ENCODE peak calls at places on chromosomes 2 and 18, in six cellular contexts. W is heart right ventricle, X is cardiac muscle cell, H is esophagus squamous epithelium, V is lower lobe of right lung, T is H9. A is an unnamed sample. For H3K4me1 and H3K27me3, the result is how much of the 10 kb centered on the place peaks cover.

GRCh38 chr2:238487134-238487533 is 60.4 kb downstream of the ASB1 start:
- DNase-seq in H (no peak), W (no peak), V (no peak), X (no peak), T (no peak), A (no peak)

GRCh38 chr2:48601349-48601748 is 16.3 kb upstream of the GTF2A1L start:
- DNase-seq in V (no peak), T (peak), X (peak), W (no peak), H (no peak), A (no peak)

GRCh38 chr2:16442971-16443370 is 222.7 kb downstream of the CYRIA start:
- DNase-seq in X (no peak), V (no peak), H (no peak), W (no peak), T (no peak), A (no peak)

GRCh38 chr18:45588831-45589558 is 26.3 kb upstream of the SLC14A2 start:
- DNase-seq in X (peak), W (no peak), T (no peak), H (no peak), V (no peak), A (no peak)

GRCh38 chr18:57469884-57470283 is 34.7 kb downstream of the ONECUT2 start:
- DNase-seq in H (no peak), T (no peak), W (no peak), V (no peak), X (no peak), A (no peak)

GRCh38 chr2:24461685-24462084 is 29.4 kb upstream of the NCOA1 start:
- DNase-seq in X (no peak), T (no peak), V (no peak), W (no peak), H (no peak), A (no peak)

GRCh38 chr2:54396107-54396506 is 60.0 kb upstream of the SPTBN1 start:
- DNase-seq in V (no peak), T (no peak), W (no peak), X (peak), H (no peak), A (no peak)

GRCh38 chr2:121519732-121520640 is 10.7 kb upstream of the RNU4ATAC start:
- DNase-seq in V (no peak), X (no peak), W (no peak), H (no peak), T (no peak), A (no peak)

GRCh38 chr2:222655406-222655747 is 515 bp downstream of the FARSB start:
- DNase-seq in X (peak), H (no peak), T (no peak), W (no peak), V (no peak), A (no peak)

GRCh38 chr2:106642679-106643078 is 155.5 kb downstream of the CD8B2 start:
- DNase-seq in H (no peak), W (no peak), X (peak), T (no peak), V (no peak), A (no peak)

GRCh38 chr2:62475172-62476011 is 30.6 kb downstream of the TMEM17 start:
- DNase-seq in W (no peak), T (no peak), X (peak), V (peak), H (no peak), A (no peak)

GRCh38 chr18:13287372-13287771 is 68.8 kb downstream of the LDLRAD4 start:
- DNase-seq in V (no peak), X (no peak), H (no peak), W (no peak), T (no peak), A (no peak)

GRCh38 chr2:14806567-14807077 is 174.1 kb downstream of the LRATD1 start:
- DNase-seq in T (no peak), X (no peak), V (no peak), W (no peak), H (no peak), A (no peak)

GRCh38 chr2:128442053-128442751 is 123.5 kb upstream of the HS6ST1 start:
- DNase-seq in W (no peak), H (no peak), T (peak), V (peak), X (no peak), A (peak)

GRCh38 chr18:58132595-58133191 is 88.7 kb downstream of the NEDD4L start:
- DNase-seq in T (no peak), V (no peak), H (no peak), X (peak), W (no peak), A (no peak)

GRCh38 chr2:96111823-96112500 is 4.4 kb downstream of the ADRA2B start:
- DNase-seq in W (no peak), H (no peak), V (peak), T (no peak), X (no peak), A (peak)

GRCh38 chr2:173959909-173960308 is 5.3 kb downstream of the SP3 start:
- DNase-seq in V (no peak), H (no peak), W (no peak), T (no peak), X (no peak), A (no peak)
- H3K4me1 ChIP-seq in V (half or more), H (half or more), W (half or more), T (under half), X (under half), A (under half)

DNA sequence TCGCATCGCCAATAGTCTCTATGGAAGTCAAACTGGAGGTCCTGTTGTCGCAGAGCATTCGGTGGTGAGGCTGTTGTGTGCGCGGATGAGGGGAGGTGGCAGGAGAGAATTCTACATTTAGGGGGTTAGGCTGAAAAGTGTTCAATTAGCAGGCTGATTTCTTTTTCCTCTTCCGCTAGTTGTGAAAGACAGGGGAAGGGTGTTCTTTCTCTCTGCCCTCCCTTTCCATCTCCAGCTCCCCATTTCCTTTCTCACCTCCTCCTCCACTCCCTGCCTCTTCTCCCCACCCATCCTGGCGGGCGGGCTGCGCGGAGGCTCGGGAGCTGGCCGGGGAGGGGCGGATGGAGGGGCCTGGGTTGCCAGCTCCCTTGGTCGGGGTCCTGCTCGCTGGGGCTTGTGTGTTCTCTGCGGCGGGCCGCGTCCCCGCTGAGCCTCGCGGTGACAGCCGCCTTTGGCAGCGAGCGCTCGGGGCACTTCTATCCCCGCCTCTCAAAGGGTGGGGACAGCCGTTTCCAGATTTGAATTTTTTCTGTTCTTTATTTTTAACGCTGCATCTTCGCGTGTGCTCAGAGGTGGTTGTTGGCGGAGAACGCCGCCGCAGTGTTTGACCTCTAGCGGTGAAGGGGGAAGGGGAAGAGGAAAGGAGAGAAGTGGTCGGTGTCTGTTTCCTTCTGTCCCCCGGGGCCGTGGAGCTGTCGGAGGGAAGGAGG is 3.6 kb downstream of the SOX11 start:
- DNase-seq in H (no peak), X (peak), V (no peak), T (peak), W (no peak), A (no peak)
- H3K27me3 ChIP-seq in H (under half), X (under half), V (half or more), T (under half), W (half or more), A (under half)

GRCh38 chr2:109209941-109210340 is 80.9 kb downstream of the SH3RF3 start:
- DNase-seq in H (no peak), V (no peak), T (no peak), W (no peak), X (no peak), A (no peak)
- H3K27ac ChIP-seq in H (no peak), V (no peak), T (no peak), W (no peak), X (no peak), A (no peak)

DNA sequence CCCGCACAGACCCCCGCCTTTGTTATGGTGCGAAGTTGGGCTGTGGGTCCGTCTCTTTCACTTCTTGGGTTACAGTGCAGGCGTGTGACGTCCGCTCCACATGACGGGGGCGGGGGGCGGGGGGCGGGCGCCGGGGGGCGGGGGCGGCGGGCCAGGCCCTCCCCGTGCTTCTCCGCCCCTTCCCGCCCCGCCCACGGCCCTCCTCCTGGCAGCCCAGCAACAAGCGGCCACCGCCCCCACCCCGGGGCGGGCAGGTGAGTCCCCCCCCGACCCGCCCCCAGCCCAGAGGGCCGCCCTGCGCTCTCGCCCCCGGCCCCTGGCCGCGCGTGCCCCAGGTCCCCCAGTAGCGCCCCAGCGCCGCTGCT is 3.6 kb downstream of the ZNF516 start:
- DNase-seq in V (peak), H (no peak), W (peak), T (peak), X (peak), A (peak)
- H3K4me1 ChIP-seq in V (under half), H (half or more), W (half or more), T (under half), X (under half), A (under half)

DNA sequence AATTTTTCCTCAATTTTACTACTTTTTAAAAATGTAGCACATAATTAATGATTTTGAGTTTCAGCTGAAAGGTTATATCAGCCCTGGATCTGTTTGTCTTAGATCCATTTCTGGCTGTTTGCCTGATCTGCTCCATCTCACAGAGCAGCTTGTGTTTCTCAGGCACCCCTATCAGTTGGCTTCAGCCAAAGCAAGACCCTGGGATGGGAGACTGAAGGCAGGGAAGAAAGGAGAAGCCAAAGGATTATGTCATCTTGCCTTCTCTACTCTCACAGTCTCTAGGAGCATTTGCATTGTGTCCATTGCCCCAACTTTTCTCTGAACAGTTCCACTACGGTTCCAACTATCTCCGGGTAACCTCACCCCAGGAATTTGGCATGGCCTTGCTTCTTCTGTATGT is 110.5 kb downstream of the CCDC148 start:
- DNase-seq in T (no peak), X (no peak), H (no peak), W (no peak), V (no peak), A (no peak)
- H3K27me3 ChIP-seq in T (under half), X (under half), H (under half), W (under half), V (under half), A (under half)

GRCh38 chr18:65146615-65147014 is 604.2 kb upstream of the CDH7 start:
- DNase-seq in W (no peak), H (no peak), V (no peak), X (no peak), T (no peak), A (no peak)
- H3K27ac ChIP-seq in W (no peak), H (no peak), V (no peak), X (no peak), T (no peak), A (no peak)

A was measured in aorta.